ENCODE peak calls at places on chromosome 3, in ten cellular contexts. One of them, this sample, is unnamed. For H3K4me1, the result is how much of the 10 kb centered on the place peaks cover.

GRCh38 chr3:190345027-190345821 is 23.0 kb upstream of the CLDN1 start:
- DNase-seq in neuronal stem cell: no peak
- DNase-seq in mucosa of descending colon: peak
- DNase-seq in aorta: no peak
- DNase-seq in heart right ventricle: peak
- DNase-seq in lower lobe of right lung: no peak
- DNase-seq in endodermal cell: no peak
- DNase-seq in CD8-positive, alpha-beta memory T cell: no peak
- DNase-seq in astrocyte: peak
- DNase-seq in GM23248: peak
- DNase-seq in this sample: peak

GRCh38 chr3:63437858-63438257 is 159.8 kb downstream of the SYNPR start:
- DNase-seq in neuronal stem cell: no peak
- DNase-seq in lower lobe of right lung: no peak
- DNase-seq in heart right ventricle: no peak
- DNase-seq in CD8-positive, alpha-beta memory T cell: no peak
- DNase-seq in aorta: no peak
- DNase-seq in astrocyte: no peak
- DNase-seq in endodermal cell: no peak
- DNase-seq in GM23248: no peak
- DNase-seq in mucosa of descending colon: no peak
- DNase-seq in this sample: no peak

GRCh38 chr3:184145120-184145524 is 10.0 kb downstream of the EIF2B5 start:
- DNase-seq in GM23248: peak
- DNase-seq in endodermal cell: peak
- DNase-seq in CD8-positive, alpha-beta memory T cell: peak
- DNase-seq in astrocyte: peak
- DNase-seq in neuronal stem cell: no peak
- DNase-seq in lower lobe of right lung: peak
- DNase-seq in heart right ventricle: peak
- DNase-seq in aorta: no peak
- DNase-seq in mucosa of descending colon: peak
- DNase-seq in this sample: peak

GRCh38 chr3:54563661-54564200 is 364.1 kb downstream of the LRTM1 start:
- DNase-seq in CD8-positive, alpha-beta memory T cell: no peak
- DNase-seq in aorta: no peak
- DNase-seq in heart right ventricle: no peak
- DNase-seq in endodermal cell: no peak
- DNase-seq in mucosa of descending colon: no peak
- DNase-seq in lower lobe of right lung: no peak
- DNase-seq in GM23248: no peak
- DNase-seq in astrocyte: no peak
- DNase-seq in neuronal stem cell: no peak
- DNase-seq in this sample: no peak

GRCh38 chr3:190178779-190179178 is 58.1 kb upstream of the P3H2 start:
- DNase-seq in CD8-positive, alpha-beta memory T cell: no peak
- DNase-seq in heart right ventricle: no peak
- DNase-seq in neuronal stem cell: no peak
- DNase-seq in astrocyte: no peak
- DNase-seq in lower lobe of right lung: no peak
- DNase-seq in aorta: no peak
- DNase-seq in endodermal cell: no peak
- DNase-seq in mucosa of descending colon: no peak
- DNase-seq in GM23248: no peak
- DNase-seq in this sample: no peak

GRCh38 chr3:130316164-130316563 is 29.3 kb upstream of the COL6A5 start:
- DNase-seq in CD8-positive, alpha-beta memory T cell: no peak
- DNase-seq in lower lobe of right lung: no peak
- DNase-seq in neuronal stem cell: no peak
- DNase-seq in aorta: no peak
- DNase-seq in heart right ventricle: peak
- DNase-seq in GM23248: peak
- DNase-seq in astrocyte: peak
- DNase-seq in mucosa of descending colon: peak
- DNase-seq in endodermal cell: peak
- DNase-seq in this sample: no peak

GRCh38 chr3:149174901-149175300 is 45.5 kb downstream of the HPS3 start:
- DNase-seq in astrocyte: peak
- DNase-seq in endodermal cell: no peak
- DNase-seq in aorta: no peak
- DNase-seq in heart right ventricle: no peak
- DNase-seq in lower lobe of right lung: no peak
- DNase-seq in GM23248: peak
- DNase-seq in CD8-positive, alpha-beta memory T cell: peak
- DNase-seq in neuronal stem cell: no peak
- DNase-seq in mucosa of descending colon: no peak
- DNase-seq in this sample: no peak

GRCh38 chr3:55013145-55013544 is 85.3 kb upstream of the LRTM1 start:
- DNase-seq in CD8-positive, alpha-beta memory T cell: no peak
- DNase-seq in astrocyte: no peak
- DNase-seq in heart right ventricle: no peak
- DNase-seq in neuronal stem cell: no peak
- DNase-seq in mucosa of descending colon: no peak
- DNase-seq in aorta: no peak
- DNase-seq in lower lobe of right lung: no peak
- DNase-seq in GM23248: peak
- DNase-seq in endodermal cell: no peak
- DNase-seq in this sample: peak

GRCh38 chr3:42894693-42895092 is 11.2 kb upstream of the ZNF662 start:
- DNase-seq in neuronal stem cell: no peak
- DNase-seq in astrocyte: no peak
- DNase-seq in endodermal cell: no peak
- DNase-seq in aorta: no peak
- DNase-seq in GM23248: no peak
- DNase-seq in mucosa of descending colon: peak
- DNase-seq in lower lobe of right lung: no peak
- DNase-seq in CD8-positive, alpha-beta memory T cell: no peak
- DNase-seq in heart right ventricle: no peak
- DNase-seq in this sample: no peak

GRCh38 chr3:128554100-128554464 is 61.1 kb upstream of the GATA2 start:
- DNase-seq in lower lobe of right lung: no peak
- DNase-seq in GM23248: peak
- DNase-seq in CD8-positive, alpha-beta memory T cell: no peak
- DNase-seq in mucosa of descending colon: no peak
- DNase-seq in neuronal stem cell: no peak
- DNase-seq in astrocyte: peak
- DNase-seq in heart right ventricle: no peak
- DNase-seq in aorta: no peak
- DNase-seq in endodermal cell: peak
- DNase-seq in this sample: no peak

GRCh38 chr3:8623741-8624140 is 20.9 kb downstream of the SSUH2 start:
- DNase-seq in CD8-positive, alpha-beta memory T cell: no peak
- DNase-seq in neuronal stem cell: no peak
- DNase-seq in GM23248: no peak
- DNase-seq in heart right ventricle: no peak
- DNase-seq in mucosa of descending colon: no peak
- DNase-seq in endodermal cell: no peak
- DNase-seq in lower lobe of right lung: no peak
- DNase-seq in aorta: no peak
- DNase-seq in astrocyte: no peak
- DNase-seq in this sample: no peak
- H3K4me1 ChIP-seq in CD8-positive, alpha-beta memory T cell: under half
- H3K4me1 ChIP-seq in neuronal stem cell: under half
- H3K4me1 ChIP-seq in GM23248: under half
- H3K4me1 ChIP-seq in heart right ventricle: under half
- H3K4me1 ChIP-seq in mucosa of descending colon: under half
- H3K4me1 ChIP-seq in endodermal cell: under half
- H3K4me1 ChIP-seq in lower lobe of right lung: under half
- H3K4me1 ChIP-seq in aorta: under half
- H3K4me1 ChIP-seq in astrocyte: under half
- H3K4me1 ChIP-seq in this sample: under half

DNA sequence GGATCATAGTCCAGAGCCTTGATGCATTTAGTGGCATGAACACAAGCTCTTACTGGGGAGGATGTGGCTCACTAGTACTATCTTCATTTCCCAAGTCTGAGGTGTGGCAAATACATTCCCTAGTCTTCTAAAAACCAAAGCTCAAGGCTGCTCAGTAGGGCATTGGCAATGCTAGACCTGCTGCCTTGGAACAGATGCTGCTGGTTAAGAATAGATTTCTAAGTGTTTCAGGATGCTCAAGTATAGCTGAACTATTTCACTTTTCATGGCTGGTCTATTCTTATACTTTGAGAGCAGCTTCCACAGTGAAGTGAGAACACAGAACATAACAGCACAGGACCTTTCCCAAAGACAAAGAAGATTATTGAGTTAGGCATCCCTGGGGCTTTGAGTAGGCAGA is 178.8 kb downstream of the CHST2 start:
- DNase-seq in astrocyte: no peak
- DNase-seq in heart right ventricle: no peak
- DNase-seq in CD8-positive, alpha-beta memory T cell: no peak
- DNase-seq in mucosa of descending colon: no peak
- DNase-seq in lower lobe of right lung: no peak
- DNase-seq in aorta: no peak
- DNase-seq in endodermal cell: no peak
- DNase-seq in neuronal stem cell: no peak
- DNase-seq in GM23248: no peak
- DNase-seq in this sample: no peak
- H3K4me1 ChIP-seq in astrocyte: under half
- H3K4me1 ChIP-seq in heart right ventricle: under half
- H3K4me1 ChIP-seq in CD8-positive, alpha-beta memory T cell: under half
- H3K4me1 ChIP-seq in mucosa of descending colon: under half
- H3K4me1 ChIP-seq in lower lobe of right lung: under half
- H3K4me1 ChIP-seq in aorta: under half
- H3K4me1 ChIP-seq in endodermal cell: under half
- H3K4me1 ChIP-seq in neuronal stem cell: under half
- H3K4me1 ChIP-seq in GM23248: under half
- H3K4me1 ChIP-seq in this sample: under half

DNA sequence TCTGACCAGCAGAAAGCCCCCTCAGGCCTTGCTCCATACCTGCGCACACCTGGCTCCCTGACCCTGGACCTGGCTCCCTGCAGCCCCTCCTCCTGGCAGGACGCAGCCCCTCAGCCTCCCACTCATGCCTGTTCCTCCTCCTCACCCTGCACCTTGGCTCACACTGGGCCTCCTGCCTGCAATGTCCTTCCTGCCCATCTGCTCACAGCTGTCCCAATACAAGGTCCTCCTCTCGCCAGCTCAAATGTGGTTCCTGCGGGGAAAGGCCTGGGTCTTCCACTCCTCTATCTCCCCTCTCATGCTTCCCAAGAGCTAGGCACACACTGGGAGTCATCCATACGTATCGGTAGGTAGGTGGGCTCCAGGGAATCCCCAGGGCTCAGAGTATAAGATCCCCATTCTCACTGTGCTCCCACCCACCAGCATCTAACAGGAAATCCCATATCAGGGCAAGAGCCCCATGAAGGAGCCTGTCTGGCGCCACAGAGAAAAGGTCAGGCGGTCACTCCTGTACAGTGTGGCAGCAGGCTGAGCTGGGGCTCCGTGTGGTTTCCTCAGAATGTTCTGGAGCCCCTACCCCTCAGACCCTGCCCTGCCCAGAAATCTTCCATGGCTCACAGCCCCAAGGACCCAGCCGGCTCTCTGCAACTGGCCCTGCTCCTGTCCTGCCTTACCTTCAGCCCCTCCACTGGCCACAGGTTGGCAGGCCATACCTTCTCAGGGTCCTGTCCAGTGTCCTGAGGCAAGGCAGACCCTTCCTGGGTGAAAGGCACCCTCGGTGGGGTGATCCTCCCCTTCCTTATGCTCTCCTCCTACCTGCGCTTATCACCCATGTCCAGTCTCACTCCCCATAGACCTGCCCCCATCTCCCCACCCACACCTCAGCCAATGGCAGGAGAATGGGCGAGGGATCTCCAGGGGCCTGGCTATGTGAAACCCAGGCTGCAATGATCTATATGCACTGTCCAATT is 10.9 kb downstream of the PLCD1 start:
- DNase-seq in aorta: peak
- DNase-seq in neuronal stem cell: no peak
- DNase-seq in astrocyte: no peak
- DNase-seq in lower lobe of right lung: no peak
- DNase-seq in GM23248: no peak
- DNase-seq in mucosa of descending colon: no peak
- DNase-seq in CD8-positive, alpha-beta memory T cell: no peak
- DNase-seq in endodermal cell: no peak
- DNase-seq in heart right ventricle: peak
- DNase-seq in this sample: no peak
- H3K4me1 ChIP-seq in aorta: under half
- H3K4me1 ChIP-seq in neuronal stem cell: under half
- H3K4me1 ChIP-seq in astrocyte: under half
- H3K4me1 ChIP-seq in lower lobe of right lung: under half
- H3K4me1 ChIP-seq in GM23248: under half
- H3K4me1 ChIP-seq in mucosa of descending colon: under half
- H3K4me1 ChIP-seq in CD8-positive, alpha-beta memory T cell: under half
- H3K4me1 ChIP-seq in endodermal cell: under half
- H3K4me1 ChIP-seq in heart right ventricle: under half
- H3K4me1 ChIP-seq in this sample: under half

GRCh38 chr3:27677554-27677953 is 44.6 kb downstream of the EOMES start:
- DNase-seq in heart right ventricle: no peak
- DNase-seq in GM23248: peak
- DNase-seq in aorta: no peak
- DNase-seq in lower lobe of right lung: no peak
- DNase-seq in mucosa of descending colon: no peak
- DNase-seq in astrocyte: peak
- DNase-seq in neuronal stem cell: no peak
- DNase-seq in CD8-positive, alpha-beta memory T cell: no peak
- DNase-seq in endodermal cell: no peak
- DNase-seq in this sample: no peak

GRCh38 chr3:27681249-27681748 is 40.8 kb downstream of the EOMES start:
- DNase-seq in mucosa of descending colon: peak
- DNase-seq in aorta: no peak
- DNase-seq in heart right ventricle: peak
- DNase-seq in endodermal cell: peak
- DNase-seq in GM23248: peak
- DNase-seq in astrocyte: peak
- DNase-seq in CD8-positive, alpha-beta memory T cell: peak
- DNase-seq in lower lobe of right lung: no peak
- DNase-seq in neuronal stem cell: peak
- DNase-seq in this sample: peak

GRCh38 chr3:27678234-27678633 is 43.9 kb downstream of the EOMES start:
- DNase-seq in neuronal stem cell: no peak
- DNase-seq in endodermal cell: no peak
- DNase-seq in GM23248: no peak
- DNase-seq in astrocyte: no peak
- DNase-seq in CD8-positive, alpha-beta memory T cell: no peak
- DNase-seq in heart right ventricle: no peak
- DNase-seq in mucosa of descending colon: no peak
- DNase-seq in lower lobe of right lung: no peak
- DNase-seq in aorta: no peak
- DNase-seq in this sample: no peak

GRCh38 chr3:27680517-27681246 is 41.4 kb downstream of the EOMES start:
- DNase-seq in aorta: no peak
- DNase-seq in mucosa of descending colon: peak
- DNase-seq in neuronal stem cell: peak
- DNase-seq in GM23248: no peak
- DNase-seq in CD8-positive, alpha-beta memory T cell: no peak
- DNase-seq in heart right ventricle: no peak
- DNase-seq in astrocyte: peak
- DNase-seq in lower lobe of right lung: no peak
- DNase-seq in endodermal cell: peak
- DNase-seq in this sample: no peak

DNA sequence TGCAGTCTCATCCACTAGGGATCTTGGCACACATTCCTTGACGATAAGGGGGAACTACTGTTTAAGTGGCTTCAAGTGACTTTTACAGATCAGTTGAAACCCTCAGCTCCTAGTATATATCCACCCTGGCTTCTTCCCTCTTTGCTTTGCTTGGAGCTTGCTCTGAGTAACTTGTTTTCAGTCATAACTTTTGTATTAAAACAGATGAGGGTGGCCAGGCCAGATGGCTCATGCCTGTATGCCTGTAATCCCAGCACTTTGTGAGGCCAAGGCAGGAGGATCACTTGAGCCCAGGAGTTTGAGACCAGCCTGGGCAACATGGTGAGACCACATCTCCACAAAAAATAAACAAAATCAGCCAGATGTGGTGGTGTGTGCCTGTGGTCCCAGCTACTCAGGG is 42.4 kb downstream of the EOMES start:
- DNase-seq in mucosa of descending colon: no peak
- DNase-seq in heart right ventricle: no peak
- DNase-seq in endodermal cell: no peak
- DNase-seq in GM23248: peak
- DNase-seq in neuronal stem cell: no peak
- DNase-seq in CD8-positive, alpha-beta memory T cell: no peak
- DNase-seq in aorta: no peak
- DNase-seq in astrocyte: no peak
- DNase-seq in lower lobe of right lung: no peak
- DNase-seq in this sample: no peak
- H3K4me1 ChIP-seq in mucosa of descending colon: under half
- H3K4me1 ChIP-seq in heart right ventricle: under half
- H3K4me1 ChIP-seq in endodermal cell: under half
- H3K4me1 ChIP-seq in GM23248: half or more
- H3K4me1 ChIP-seq in neuronal stem cell: under half
- H3K4me1 ChIP-seq in CD8-positive, alpha-beta memory T cell: under half
- H3K4me1 ChIP-seq in aorta: under half
- H3K4me1 ChIP-seq in astrocyte: under half
- H3K4me1 ChIP-seq in lower lobe of right lung: under half
- H3K4me1 ChIP-seq in this sample: under half

This sample was measured in Caco-2.